ENCODE peak calls at places on chromosomes 1 and 21, in ten cellular contexts. One of them, this sample, is unnamed. For H3K4me1, the result is how much of the 10 kb centered on the place peaks cover.

GRCh38 chr1:47675047-47675675 is 237.3 kb downstream of the FOXD2 start:
- DNase-seq in cardiac muscle cell: no peak
- DNase-seq in A673: no peak
- DNase-seq in ovary: no peak
- DNase-seq in psoas muscle: no peak
- DNase-seq in heart right ventricle: no peak
- DNase-seq in body of pancreas: no peak
- DNase-seq in transverse colon: no peak
- DNase-seq in hepatocyte: no peak
- DNase-seq in left ventricle myocardium inferior: no peak
- DNase-seq in this sample: no peak

GRCh38 chr1:214551052-214551435 is 358 bp downstream of the PTPN14 start:
- DNase-seq in cardiac muscle cell: no peak
- DNase-seq in A673: peak
- DNase-seq in ovary: peak
- DNase-seq in psoas muscle: peak
- DNase-seq in heart right ventricle: peak
- DNase-seq in body of pancreas: peak
- DNase-seq in transverse colon: peak
- DNase-seq in hepatocyte: peak
- DNase-seq in left ventricle myocardium inferior: peak
- DNase-seq in this sample: no peak

GRCh38 chr1:64466033-64466432 is 3.9 kb upstream of the CACHD1 start:
- DNase-seq in cardiac muscle cell: no peak
- DNase-seq in A673: no peak
- DNase-seq in ovary: no peak
- DNase-seq in psoas muscle: no peak
- DNase-seq in heart right ventricle: no peak
- DNase-seq in body of pancreas: no peak
- DNase-seq in transverse colon: no peak
- DNase-seq in hepatocyte: no peak
- DNase-seq in left ventricle myocardium inferior: no peak
- DNase-seq in this sample: no peak

GRCh38 chr1:33365560-33365997 is 44.7 kb upstream of the A3GALT2 start:
- DNase-seq in cardiac muscle cell: peak
- DNase-seq in A673: no peak
- DNase-seq in ovary: peak
- DNase-seq in psoas muscle: peak
- DNase-seq in heart right ventricle: peak
- DNase-seq in body of pancreas: no peak
- DNase-seq in transverse colon: no peak
- DNase-seq in hepatocyte: no peak
- DNase-seq in left ventricle myocardium inferior: peak
- DNase-seq in this sample: peak

GRCh38 chr1:78275906-78276690 is 214.7 kb upstream of the PTGFR start:
- DNase-seq in cardiac muscle cell: no peak
- DNase-seq in A673: no peak
- DNase-seq in ovary: no peak
- DNase-seq in psoas muscle: no peak
- DNase-seq in heart right ventricle: no peak
- DNase-seq in body of pancreas: no peak
- DNase-seq in transverse colon: no peak
- DNase-seq in hepatocyte: no peak
- DNase-seq in left ventricle myocardium inferior: no peak
- DNase-seq in this sample: no peak

GRCh38 chr1:228059536-228060457 is 22.7 kb upstream of the ARF1 start:
- DNase-seq in cardiac muscle cell: peak
- DNase-seq in A673: peak
- DNase-seq in ovary: no peak
- DNase-seq in psoas muscle: peak
- DNase-seq in heart right ventricle: no peak
- DNase-seq in body of pancreas: peak
- DNase-seq in transverse colon: peak
- DNase-seq in hepatocyte: peak
- DNase-seq in left ventricle myocardium inferior: no peak
- DNase-seq in this sample: peak

GRCh38 chr1:14294860-14295259 is 303.6 kb upstream of the KAZN start:
- DNase-seq in cardiac muscle cell: no peak
- DNase-seq in A673: peak
- DNase-seq in ovary: no peak
- DNase-seq in psoas muscle: no peak
- DNase-seq in heart right ventricle: no peak
- DNase-seq in body of pancreas: no peak
- DNase-seq in transverse colon: no peak
- DNase-seq in hepatocyte: no peak
- DNase-seq in left ventricle myocardium inferior: no peak
- DNase-seq in this sample: no peak

GRCh38 chr21:37119421-37120218 is 46.6 kb downstream of the TTC3 start:
- DNase-seq in cardiac muscle cell: peak
- DNase-seq in A673: no peak
- DNase-seq in ovary: no peak
- DNase-seq in psoas muscle: no peak
- DNase-seq in heart right ventricle: no peak
- DNase-seq in body of pancreas: no peak
- DNase-seq in transverse colon: no peak
- DNase-seq in hepatocyte: peak
- DNase-seq in left ventricle myocardium inferior: no peak
- DNase-seq in this sample: no peak

GRCh38 chr1:18721066-18721465 is 90.4 kb downstream of the PAX7 start:
- DNase-seq in cardiac muscle cell: no peak
- DNase-seq in A673: no peak
- DNase-seq in ovary: no peak
- DNase-seq in psoas muscle: no peak
- DNase-seq in heart right ventricle: no peak
- DNase-seq in body of pancreas: no peak
- DNase-seq in transverse colon: no peak
- DNase-seq in hepatocyte: no peak
- DNase-seq in left ventricle myocardium inferior: no peak
- DNase-seq in this sample: no peak

GRCh38 chr1:151718011-151718431 is 1.4 kb upstream of the CELF3 start:
- DNase-seq in cardiac muscle cell: peak
- DNase-seq in A673: no peak
- DNase-seq in ovary: no peak
- DNase-seq in psoas muscle: no peak
- DNase-seq in heart right ventricle: peak
- DNase-seq in body of pancreas: no peak
- DNase-seq in transverse colon: no peak
- DNase-seq in hepatocyte: no peak
- DNase-seq in left ventricle myocardium inferior: peak
- DNase-seq in this sample: no peak

GRCh38 chr1:91744973-91745648 is 140.8 kb downstream of the TGFBR3 start:
- DNase-seq in cardiac muscle cell: peak
- DNase-seq in A673: no peak
- DNase-seq in ovary: peak
- DNase-seq in psoas muscle: peak
- DNase-seq in heart right ventricle: peak
- DNase-seq in body of pancreas: peak
- DNase-seq in transverse colon: no peak
- DNase-seq in hepatocyte: peak
- DNase-seq in left ventricle myocardium inferior: peak
- DNase-seq in this sample: no peak

GRCh38 chr1:2231667-2232254 is 3.6 kb downstream of the SKI start:
- DNase-seq in cardiac muscle cell: peak
- DNase-seq in A673: peak
- DNase-seq in ovary: peak
- DNase-seq in psoas muscle: peak
- DNase-seq in heart right ventricle: peak
- DNase-seq in body of pancreas: peak
- DNase-seq in transverse colon: peak
- DNase-seq in hepatocyte: peak
- DNase-seq in left ventricle myocardium inferior: peak
- DNase-seq in this sample: no peak

GRCh38 chr1:59686574-59686973 is 128.2 kb upstream of the HOOK1 start:
- DNase-seq in cardiac muscle cell: no peak
- DNase-seq in A673: no peak
- DNase-seq in ovary: no peak
- DNase-seq in psoas muscle: no peak
- DNase-seq in heart right ventricle: no peak
- DNase-seq in body of pancreas: no peak
- DNase-seq in transverse colon: no peak
- DNase-seq in hepatocyte: no peak
- DNase-seq in left ventricle myocardium inferior: no peak
- DNase-seq in this sample: no peak

GRCh38 chr1:32494711-32495337 is 30.0 kb downstream of the ZBTB8B start:
- DNase-seq in cardiac muscle cell: no peak
- DNase-seq in A673: no peak
- DNase-seq in ovary: no peak
- DNase-seq in psoas muscle: no peak
- DNase-seq in heart right ventricle: no peak
- DNase-seq in body of pancreas: no peak
- DNase-seq in transverse colon: no peak
- DNase-seq in hepatocyte: no peak
- DNase-seq in left ventricle myocardium inferior: no peak
- DNase-seq in this sample: no peak

GRCh38 chr1:18142969-18143368 is 35.4 kb downstream of the IGSF21 start:
- DNase-seq in cardiac muscle cell: no peak
- DNase-seq in A673: no peak
- DNase-seq in ovary: no peak
- DNase-seq in psoas muscle: no peak
- DNase-seq in heart right ventricle: no peak
- DNase-seq in body of pancreas: no peak
- DNase-seq in transverse colon: no peak
- DNase-seq in hepatocyte: no peak
- DNase-seq in left ventricle myocardium inferior: no peak
- DNase-seq in this sample: no peak

GRCh38 chr1:119718969-119719368 is 7.2 kb downstream of the PHGDH start:
- DNase-seq in cardiac muscle cell: no peak
- DNase-seq in A673: no peak
- DNase-seq in ovary: no peak
- DNase-seq in psoas muscle: no peak
- DNase-seq in heart right ventricle: no peak
- DNase-seq in body of pancreas: peak
- DNase-seq in transverse colon: no peak
- DNase-seq in hepatocyte: no peak
- DNase-seq in left ventricle myocardium inferior: no peak
- DNase-seq in this sample: no peak
- H3K4me1 ChIP-seq in cardiac muscle cell: under half
- H3K4me1 ChIP-seq in A673: half or more
- H3K4me1 ChIP-seq in ovary: under half
- H3K4me1 ChIP-seq in psoas muscle: under half
- H3K4me1 ChIP-seq in heart right ventricle: under half
- H3K4me1 ChIP-seq in body of pancreas: half or more
- H3K4me1 ChIP-seq in transverse colon: under half
- H3K4me1 ChIP-seq in hepatocyte: under half
- H3K4me1 ChIP-seq in left ventricle myocardium inferior: under half
- H3K4me1 ChIP-seq in this sample: under half

DNA sequence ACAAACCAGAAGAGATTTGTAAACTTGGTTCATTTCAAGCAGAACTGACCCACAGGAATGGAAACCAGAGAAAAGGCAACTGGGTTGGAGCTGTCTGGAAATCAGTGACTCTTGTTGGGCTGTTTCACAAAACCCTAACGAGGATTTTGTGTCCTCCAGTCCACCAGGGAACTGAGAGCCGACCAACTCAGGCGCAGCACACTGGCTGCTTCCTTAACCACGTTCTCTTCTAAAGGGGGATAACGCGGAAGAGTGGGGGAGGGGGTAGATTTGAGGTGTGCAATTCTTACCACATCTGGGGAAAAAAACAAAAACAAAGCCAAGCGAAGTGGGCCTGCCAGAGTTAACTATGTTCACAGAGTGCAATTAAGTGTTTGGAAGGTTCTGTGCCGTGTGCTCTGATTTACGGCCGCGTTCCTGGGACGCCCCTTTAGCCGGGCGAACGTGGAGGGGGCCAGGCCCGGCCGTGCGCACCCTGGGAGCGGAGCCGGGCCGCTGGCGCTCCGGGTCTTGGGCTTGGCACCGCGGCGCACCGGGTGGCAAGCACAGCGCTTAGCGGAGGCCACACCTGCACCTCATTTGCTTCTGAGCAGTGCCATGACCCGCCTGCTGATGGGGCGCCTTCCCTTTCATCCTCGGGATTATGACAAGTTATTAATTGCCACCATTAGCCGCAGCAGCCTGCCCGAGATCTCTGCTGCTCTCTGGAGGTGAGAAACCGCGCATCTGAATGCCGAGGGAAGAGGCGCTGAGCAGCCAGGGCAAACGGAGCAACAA is 248.6 kb upstream of the FOXD3 start:
- DNase-seq in cardiac muscle cell: peak
- DNase-seq in A673: peak
- DNase-seq in ovary: no peak
- DNase-seq in psoas muscle: no peak
- DNase-seq in heart right ventricle: no peak
- DNase-seq in body of pancreas: no peak
- DNase-seq in transverse colon: no peak
- DNase-seq in hepatocyte: peak
- DNase-seq in left ventricle myocardium inferior: no peak
- DNase-seq in this sample: no peak
- TF ChIP-seq CTCF in cardiac muscle cell: peak
- TF ChIP-seq CTCF in A673: peak
- TF ChIP-seq CTCF in ovary: no peak
- TF ChIP-seq CTCF in psoas muscle: no peak
- TF ChIP-seq CTCF in heart right ventricle: peak
- TF ChIP-seq CTCF in body of pancreas: no peak
- TF ChIP-seq CTCF in transverse colon: no peak
- TF ChIP-seq CTCF in hepatocyte: peak
- TF ChIP-seq CTCF in left ventricle myocardium inferior: peak
- TF ChIP-seq CTCF in this sample: no peak

DNA sequence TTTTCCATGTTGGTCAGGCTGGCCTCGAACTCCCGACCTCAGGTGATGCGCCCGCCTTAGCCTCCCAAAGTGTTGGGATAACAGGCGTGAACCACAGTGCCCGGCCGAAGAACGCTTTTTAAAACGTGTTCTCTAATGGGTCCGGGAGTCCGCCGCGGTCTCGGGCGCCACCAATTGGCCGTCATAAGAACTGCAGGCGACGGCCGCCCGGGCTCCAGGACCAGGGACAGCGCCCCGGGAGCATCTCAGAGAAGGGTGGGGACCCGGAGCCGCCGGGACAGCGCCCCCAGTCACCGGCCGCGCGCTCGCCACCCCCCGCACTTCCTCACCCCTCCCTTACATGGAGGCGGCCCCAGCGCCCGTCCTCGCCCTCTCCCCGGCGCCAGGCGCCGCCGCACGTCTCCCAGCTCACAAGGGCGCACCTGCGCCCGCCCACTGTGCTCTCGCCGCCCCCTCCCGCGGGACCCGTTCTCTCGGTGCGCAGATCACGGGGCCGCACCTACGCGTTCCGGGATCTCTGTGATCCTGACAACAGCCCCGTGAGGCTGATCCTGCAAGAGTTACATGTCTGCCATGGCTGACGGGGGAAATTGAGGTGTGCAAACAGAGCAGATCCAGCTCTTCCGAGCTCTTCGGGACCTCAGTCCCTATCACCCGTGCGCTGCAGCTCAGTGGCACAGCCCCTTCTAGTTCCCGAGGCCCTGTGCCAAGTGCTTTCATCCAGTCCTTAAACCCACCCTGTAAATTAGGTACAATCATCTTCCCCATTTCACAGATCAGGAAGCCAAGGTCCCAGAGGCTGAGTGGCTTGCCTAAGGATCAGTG is 9.8 kb downstream of the RAP1GAP start:
- DNase-seq in cardiac muscle cell: peak
- DNase-seq in A673: peak
- DNase-seq in ovary: peak
- DNase-seq in psoas muscle: peak
- DNase-seq in heart right ventricle: peak
- DNase-seq in body of pancreas: peak
- DNase-seq in transverse colon: peak
- DNase-seq in hepatocyte: peak
- DNase-seq in left ventricle myocardium inferior: peak
- DNase-seq in this sample: peak
- H3K4me3 ChIP-seq in cardiac muscle cell: peak
- H3K4me3 ChIP-seq in A673: peak
- H3K4me3 ChIP-seq in ovary: no peak
- H3K4me3 ChIP-seq in psoas muscle: no peak
- H3K4me3 ChIP-seq in heart right ventricle: no peak
- H3K4me3 ChIP-seq in body of pancreas: no peak
- H3K4me3 ChIP-seq in transverse colon: no peak
- H3K4me3 ChIP-seq in hepatocyte: no peak
- H3K4me3 ChIP-seq in left ventricle myocardium inferior: peak
- H3K4me3 ChIP-seq in this sample: peak

GRCh38 chr1:28928306-28928987 is 14.1 kb downstream of the EPB41 start:
- DNase-seq in cardiac muscle cell: no peak
- DNase-seq in A673: peak
- DNase-seq in ovary: no peak
- DNase-seq in psoas muscle: no peak
- DNase-seq in heart right ventricle: no peak
- DNase-seq in body of pancreas: no peak
- DNase-seq in transverse colon: no peak
- DNase-seq in hepatocyte: no peak
- DNase-seq in left ventricle myocardium inferior: no peak
- DNase-seq in this sample: no peak
- H3K4me1 ChIP-seq in cardiac muscle cell: under half
- H3K4me1 ChIP-seq in A673: under half
- H3K4me1 ChIP-seq in ovary: under half
- H3K4me1 ChIP-seq in psoas muscle: under half
- H3K4me1 ChIP-seq in heart right ventricle: under half
- H3K4me1 ChIP-seq in body of pancreas: under half
- H3K4me1 ChIP-seq in transverse colon: under half
- H3K4me1 ChIP-seq in hepatocyte: under half
- H3K4me1 ChIP-seq in left ventricle myocardium inferior: under half
- H3K4me1 ChIP-seq in this sample: under half